ENCODE peak calls at places on chromosome 21, in five cellular contexts. One of them, this sample, is unnamed.

GRCh38 chr21:17139696-17140095 is 373.1 kb upstream of the CXADR start:
- DNase-seq in AG04449: no peak
- DNase-seq in neural progenitor cell: no peak
- DNase-seq in stimulated activated CD4-positive, alpha-beta T cell treated with anti-CD3 and anti-CD28 coated beads, Interleukin-1b, Interleukin-23, amount 100 ng/mL, for 24 hours: no peak
- DNase-seq in esophagus squamous epithelium: no peak
- DNase-seq in this sample: no peak

GRCh38 chr21:42820513-42821465 is 58.5 kb downstream of the WDR4 start:
- DNase-seq in AG04449: no peak
- DNase-seq in esophagus squamous epithelium: no peak
- DNase-seq in neural progenitor cell: no peak
- DNase-seq in stimulated activated CD4-positive, alpha-beta T cell treated with anti-CD3 and anti-CD28 coated beads, Interleukin-1b, Interleukin-23, amount 100 ng/mL, for 24 hours: no peak
- DNase-seq in this sample: no peak

GRCh38 chr21:38323721-38324591 is 67.2 kb downstream of the KCNJ15 start:
- DNase-seq in esophagus squamous epithelium: no peak
- DNase-seq in stimulated activated CD4-positive, alpha-beta T cell treated with anti-CD3 and anti-CD28 coated beads, Interleukin-1b, Interleukin-23, amount 100 ng/mL, for 24 hours: no peak
- DNase-seq in neural progenitor cell: peak; percentile 6
- DNase-seq in AG04449: peak; percentile 92
- DNase-seq in this sample: no peak

GRCh38 chr21:32538147-32538792 is 47.1 kb downstream of the TCP10L start:
- DNase-seq in esophagus squamous epithelium: no peak
- DNase-seq in stimulated activated CD4-positive, alpha-beta T cell treated with anti-CD3 and anti-CD28 coated beads, Interleukin-1b, Interleukin-23, amount 100 ng/mL, for 24 hours: no peak
- DNase-seq in AG04449: no peak
- DNase-seq in neural progenitor cell: no peak
- DNase-seq in this sample: no peak

GRCh38 chr21:18244721-18245486 is at the start of gene CHODL:
- DNase-seq in AG04449: no peak
- DNase-seq in stimulated activated CD4-positive, alpha-beta T cell treated with anti-CD3 and anti-CD28 coated beads, Interleukin-1b, Interleukin-23, amount 100 ng/mL, for 24 hours: no peak
- DNase-seq in esophagus squamous epithelium: no peak
- DNase-seq in neural progenitor cell: peak; percentile 49
- DNase-seq in this sample: peak; percentile 31

GRCh38 chr21:15520811-15521643 is 208.8 kb upstream of the USP25 start:
- DNase-seq in esophagus squamous epithelium: no peak
- DNase-seq in AG04449: no peak
- DNase-seq in neural progenitor cell: peak; percentile 37
- DNase-seq in stimulated activated CD4-positive, alpha-beta T cell treated with anti-CD3 and anti-CD28 coated beads, Interleukin-1b, Interleukin-23, amount 100 ng/mL, for 24 hours: no peak
- DNase-seq in this sample: no peak

GRCh38 chr21:46220275-46220810 is 8.2 kb downstream of the LSS start:
- DNase-seq in neural progenitor cell: no peak
- DNase-seq in esophagus squamous epithelium: no peak
- DNase-seq in AG04449: no peak
- DNase-seq in stimulated activated CD4-positive, alpha-beta T cell treated with anti-CD3 and anti-CD28 coated beads, Interleukin-1b, Interleukin-23, amount 100 ng/mL, for 24 hours: no peak
- DNase-seq in this sample: no peak

GRCh38 chr21:42107881-42108553 is 36.9 kb downstream of the UMODL1 start:
- DNase-seq in stimulated activated CD4-positive, alpha-beta T cell treated with anti-CD3 and anti-CD28 coated beads, Interleukin-1b, Interleukin-23, amount 100 ng/mL, for 24 hours: peak; percentile 36
- DNase-seq in esophagus squamous epithelium: no peak
- DNase-seq in AG04449: no peak
- DNase-seq in neural progenitor cell: peak; percentile 81
- DNase-seq in this sample: peak; percentile 94

GRCh38 chr21:36434144-36434543 is 45.8 kb downstream of the CLDN14 start:
- DNase-seq in AG04449: no peak
- DNase-seq in neural progenitor cell: no peak
- DNase-seq in esophagus squamous epithelium: no peak
- DNase-seq in stimulated activated CD4-positive, alpha-beta T cell treated with anti-CD3 and anti-CD28 coated beads, Interleukin-1b, Interleukin-23, amount 100 ng/mL, for 24 hours: no peak
- DNase-seq in this sample: no peak

GRCh38 chr21:31347435-31348032 is 3.5 kb upstream of the TIAM1 start:
- DNase-seq in esophagus squamous epithelium: no peak
- DNase-seq in stimulated activated CD4-positive, alpha-beta T cell treated with anti-CD3 and anti-CD28 coated beads, Interleukin-1b, Interleukin-23, amount 100 ng/mL, for 24 hours: no peak
- DNase-seq in AG04449: no peak
- DNase-seq in neural progenitor cell: peak; percentile 23
- DNase-seq in this sample: no peak

GRCh38 chr21:41250519-41250918 is 66.1 kb upstream of the FAM3B start:
- DNase-seq in AG04449: no peak
- DNase-seq in esophagus squamous epithelium: no peak
- DNase-seq in stimulated activated CD4-positive, alpha-beta T cell treated with anti-CD3 and anti-CD28 coated beads, Interleukin-1b, Interleukin-23, amount 100 ng/mL, for 24 hours: no peak
- DNase-seq in neural progenitor cell: no peak
- DNase-seq in this sample: no peak

GRCh38 chr21:14863745-14864210 is 201.0 kb downstream of the NRIP1 start:
- DNase-seq in esophagus squamous epithelium: no peak
- DNase-seq in stimulated activated CD4-positive, alpha-beta T cell treated with anti-CD3 and anti-CD28 coated beads, Interleukin-1b, Interleukin-23, amount 100 ng/mL, for 24 hours: no peak
- DNase-seq in AG04449: no peak
- DNase-seq in neural progenitor cell: no peak
- DNase-seq in this sample: no peak

GRCh38 chr21:38968887-38969543 is 163.3 kb downstream of the ETS2 start:
- DNase-seq in stimulated activated CD4-positive, alpha-beta T cell treated with anti-CD3 and anti-CD28 coated beads, Interleukin-1b, Interleukin-23, amount 100 ng/mL, for 24 hours: no peak
- DNase-seq in AG04449: no peak
- DNase-seq in neural progenitor cell: no peak
- DNase-seq in esophagus squamous epithelium: no peak
- DNase-seq in this sample: no peak

GRCh38 chr21:39843483-39843882 is 23.8 kb upstream of the PCP4 start:
- DNase-seq in neural progenitor cell: no peak
- DNase-seq in stimulated activated CD4-positive, alpha-beta T cell treated with anti-CD3 and anti-CD28 coated beads, Interleukin-1b, Interleukin-23, amount 100 ng/mL, for 24 hours: no peak
- DNase-seq in AG04449: no peak
- DNase-seq in esophagus squamous epithelium: no peak
- DNase-seq in this sample: no peak

GRCh38 chr21:40254540-40255455 is 387.6 kb downstream of the PCP4 start:
- DNase-seq in AG04449: peak; percentile 24
- DNase-seq in esophagus squamous epithelium: no peak
- DNase-seq in stimulated activated CD4-positive, alpha-beta T cell treated with anti-CD3 and anti-CD28 coated beads, Interleukin-1b, Interleukin-23, amount 100 ng/mL, for 24 hours: no peak
- DNase-seq in neural progenitor cell: no peak
- DNase-seq in this sample: peak; percentile 76

GRCh38 chr21:38171723-38172344 is 85.0 kb upstream of the KCNJ15 start:
- DNase-seq in stimulated activated CD4-positive, alpha-beta T cell treated with anti-CD3 and anti-CD28 coated beads, Interleukin-1b, Interleukin-23, amount 100 ng/mL, for 24 hours: no peak
- DNase-seq in esophagus squamous epithelium: no peak
- DNase-seq in neural progenitor cell: peak; percentile 72
- DNase-seq in AG04449: no peak
- DNase-seq in this sample: no peak

GRCh38 chr21:36917487-36918158 is 48.8 kb downstream of the HLCS start:
- DNase-seq in AG04449: no peak
- DNase-seq in esophagus squamous epithelium: no peak
- DNase-seq in stimulated activated CD4-positive, alpha-beta T cell treated with anti-CD3 and anti-CD28 coated beads, Interleukin-1b, Interleukin-23, amount 100 ng/mL, for 24 hours: no peak
- DNase-seq in neural progenitor cell: peak; percentile 71
- DNase-seq in this sample: peak; percentile 42

GRCh38 chr21:35857082-35857481 is 203.2 kb downstream of the SETD4 start:
- DNase-seq in neural progenitor cell: no peak
- DNase-seq in AG04449: no peak
- DNase-seq in esophagus squamous epithelium: no peak
- DNase-seq in stimulated activated CD4-positive, alpha-beta T cell treated with anti-CD3 and anti-CD28 coated beads, Interleukin-1b, Interleukin-23, amount 100 ng/mL, for 24 hours: no peak
- DNase-seq in this sample: no peak

GRCh38 chr21:43866233-43866632 is 1.2 kb downstream of the AGPAT3 start:
- DNase-seq in stimulated activated CD4-positive, alpha-beta T cell treated with anti-CD3 and anti-CD28 coated beads, Interleukin-1b, Interleukin-23, amount 100 ng/mL, for 24 hours: no peak
- DNase-seq in neural progenitor cell: peak; percentile 19
- DNase-seq in AG04449: peak; percentile 7
- DNase-seq in esophagus squamous epithelium: no peak
- DNase-seq in this sample: no peak

GRCh38 chr21:39321424-39321823 is 8.0 kb upstream of the BRWD1 start:
- DNase-seq in esophagus squamous epithelium: no peak
- DNase-seq in stimulated activated CD4-positive, alpha-beta T cell treated with anti-CD3 and anti-CD28 coated beads, Interleukin-1b, Interleukin-23, amount 100 ng/mL, for 24 hours: no peak
- DNase-seq in neural progenitor cell: no peak
- DNase-seq in AG04449: no peak
- DNase-seq in this sample: no peak

GRCh38 chr21:33666153-33666552 is 23.9 kb downstream of the ITSN1 start:
- DNase-seq in neural progenitor cell: no peak
- DNase-seq in esophagus squamous epithelium: no peak
- DNase-seq in AG04449: no peak
- DNase-seq in stimulated activated CD4-positive, alpha-beta T cell treated with anti-CD3 and anti-CD28 coated beads, Interleukin-1b, Interleukin-23, amount 100 ng/mL, for 24 hours: no peak
- DNase-seq in this sample: no peak

GRCh38 chr21:26091480-26092018 is 79.0 kb downstream of the APP start:
- DNase-seq in neural progenitor cell: no peak
- DNase-seq in esophagus squamous epithelium: no peak
- DNase-seq in stimulated activated CD4-positive, alpha-beta T cell treated with anti-CD3 and anti-CD28 coated beads, Interleukin-1b, Interleukin-23, amount 100 ng/mL, for 24 hours: no peak
- DNase-seq in AG04449: no peak
- DNase-seq in this sample: no peak

GRCh38 chr21:28779914-28780313 is 212.8 kb downstream of the LTN1 start:
- DNase-seq in AG04449: no peak
- DNase-seq in neural progenitor cell: no peak
- DNase-seq in esophagus squamous epithelium: no peak
- DNase-seq in stimulated activated CD4-positive, alpha-beta T cell treated with anti-CD3 and anti-CD28 coated beads, Interleukin-1b, Interleukin-23, amount 100 ng/mL, for 24 hours: no peak
- DNase-seq in this sample: no peak

GRCh38 chr21:16305686-16306085 is 575.9 kb downstream of the USP25 start:
- DNase-seq in stimulated activated CD4-positive, alpha-beta T cell treated with anti-CD3 and anti-CD28 coated beads, Interleukin-1b, Interleukin-23, amount 100 ng/mL, for 24 hours: no peak
- DNase-seq in neural progenitor cell: peak; percentile 68
- DNase-seq in esophagus squamous epithelium: no peak
- DNase-seq in AG04449: no peak
- DNase-seq in this sample: no peak

GRCh38 chr21:34302496-34302895 is 61.3 kb upstream of the KCNE2 start:
- DNase-seq in esophagus squamous epithelium: no peak
- DNase-seq in stimulated activated CD4-positive, alpha-beta T cell treated with anti-CD3 and anti-CD28 coated beads, Interleukin-1b, Interleukin-23, amount 100 ng/mL, for 24 hours: no peak
- DNase-seq in AG04449: no peak
- DNase-seq in neural progenitor cell: no peak
- DNase-seq in this sample: no peak

GRCh38 chr21:26965567-26966359 is 1.1 kb downstream of the ADAMTS5 start:
- DNase-seq in neural progenitor cell: peak; percentile 87
- DNase-seq in stimulated activated CD4-positive, alpha-beta T cell treated with anti-CD3 and anti-CD28 coated beads, Interleukin-1b, Interleukin-23, amount 100 ng/mL, for 24 hours: no peak
- DNase-seq in esophagus squamous epithelium: no peak
- DNase-seq in AG04449: no peak
- DNase-seq in this sample: no peak

GRCh38 chr21:40765771-40766170 is 81.2 kb downstream of the DSCAM start:
- DNase-seq in AG04449: no peak
- DNase-seq in neural progenitor cell: no peak
- DNase-seq in stimulated activated CD4-positive, alpha-beta T cell treated with anti-CD3 and anti-CD28 coated beads, Interleukin-1b, Interleukin-23, amount 100 ng/mL, for 24 hours: no peak
- DNase-seq in esophagus squamous epithelium: no peak
- DNase-seq in this sample: no peak

GRCh38 chr21:39503138-39503762 is 51.5 kb downstream of the SH3BGR start:
- DNase-seq in stimulated activated CD4-positive, alpha-beta T cell treated with anti-CD3 and anti-CD28 coated beads, Interleukin-1b, Interleukin-23, amount 100 ng/mL, for 24 hours: no peak
- DNase-seq in AG04449: no peak
- DNase-seq in neural progenitor cell: no peak
- DNase-seq in esophagus squamous epithelium: no peak
- DNase-seq in this sample: no peak

GRCh38 chr21:29300547-29301138 is 1.9 kb downstream of the BACH1 start:
- DNase-seq in stimulated activated CD4-positive, alpha-beta T cell treated with anti-CD3 and anti-CD28 coated beads, Interleukin-1b, Interleukin-23, amount 100 ng/mL, for 24 hours: no peak
- DNase-seq in neural progenitor cell: no peak
- DNase-seq in esophagus squamous epithelium: no peak
- DNase-seq in AG04449: no peak
- DNase-seq in this sample: peak; percentile 27

GRCh38 chr21:28375708-28376385 is 616.8 kb downstream of the LTN1 start:
- DNase-seq in esophagus squamous epithelium: no peak
- DNase-seq in AG04449: peak; percentile 65
- DNase-seq in neural progenitor cell: no peak
- DNase-seq in stimulated activated CD4-positive, alpha-beta T cell treated with anti-CD3 and anti-CD28 coated beads, Interleukin-1b, Interleukin-23, amount 100 ng/mL, for 24 hours: no peak
- DNase-seq in this sample: no peak

GRCh38 chr21:45986316-45987051 is 4.9 kb downstream of the COL6A1 start:
- DNase-seq in AG04449: no peak
- DNase-seq in stimulated activated CD4-positive, alpha-beta T cell treated with anti-CD3 and anti-CD28 coated beads, Interleukin-1b, Interleukin-23, amount 100 ng/mL, for 24 hours: no peak
- DNase-seq in esophagus squamous epithelium: no peak
- DNase-seq in neural progenitor cell: no peak
- DNase-seq in this sample: no peak

GRCh38 chr21:31176080-31176551 is 137.8 kb upstream of the KRTAP19-8 start:
- DNase-seq in AG04449: no peak
- DNase-seq in esophagus squamous epithelium: no peak
- DNase-seq in stimulated activated CD4-positive, alpha-beta T cell treated with anti-CD3 and anti-CD28 coated beads, Interleukin-1b, Interleukin-23, amount 100 ng/mL, for 24 hours: no peak
- DNase-seq in neural progenitor cell: no peak
- DNase-seq in this sample: no peak

GRCh38 chr21:45455321-45456013 is 50.5 kb downstream of the COL18A1 start:
- DNase-seq in esophagus squamous epithelium: no peak
- DNase-seq in AG04449: no peak
- DNase-seq in stimulated activated CD4-positive, alpha-beta T cell treated with anti-CD3 and anti-CD28 coated beads, Interleukin-1b, Interleukin-23, amount 100 ng/mL, for 24 hours: no peak
- DNase-seq in neural progenitor cell: no peak
- DNase-seq in this sample: peak; percentile 62

GRCh38 chr21:32916522-32917099 is 109.1 kb upstream of the OLIG2 start:
- DNase-seq in esophagus squamous epithelium: no peak
- DNase-seq in stimulated activated CD4-positive, alpha-beta T cell treated with anti-CD3 and anti-CD28 coated beads, Interleukin-1b, Interleukin-23, amount 100 ng/mL, for 24 hours: no peak
- DNase-seq in neural progenitor cell: no peak
- DNase-seq in AG04449: no peak
- DNase-seq in this sample: peak; percentile 44